ENCODE peak calls at places on chromosomes 1 and 21, in seven cellular contexts. M is HEK293T, H is NCI-H1930, S is H54, X is GM06990, Q is activated T-cell treated with anti-CD3 and anti-CD28 coated beads for 1 hour, T is GM04504. E is an unnamed sample.

GRCh38 chr1:86207323-86207722 is 50.8 kb upstream of the COL24A1 start:
- DNase-seq in Q (no peak), X (no peak), H (no peak), S (peak; percentile 56), T (peak; percentile 53), M (no peak), E (no peak)

GRCh38 chr1:3636531-3636930 is 11.7 kb downstream of the TPRG1L start:
- DNase-seq in H (no peak), T (no peak), Q (no peak), M (no peak), X (no peak), S (no peak), E (no peak)

GRCh38 chr1:153790282-153790995 is 15.2 kb downstream of the SLC27A3 start:
- DNase-seq in T (peak; percentile 62), S (no peak), H (no peak), Q (no peak), M (no peak), X (no peak), E (no peak)

GRCh38 chr1:85496881-85497582 is 32.1 kb upstream of the DDAH1 start:
- DNase-seq in H (no peak), S (no peak), X (no peak), T (no peak), M (no peak), Q (no peak), E (no peak)

GRCh38 chr1:236155399-236155767 is 13.0 kb downstream of the GPR137B start:
- DNase-seq in Q (no peak), M (no peak), T (no peak), H (no peak), X (no peak), S (no peak), E (no peak)

GRCh38 chr21:32315511-32316362 is 17.1 kb downstream of the MRAP start:
- DNase-seq in Q (no peak), X (no peak), H (no peak), T (no peak), M (no peak), S (no peak), E (no peak)

GRCh38 chr1:207833381-207833780 is 77.5 kb downstream of the CD34 start:
- DNase-seq in Q (no peak), S (no peak), X (no peak), M (no peak), H (no peak), T (no peak), E (no peak)

GRCh38 chr1:172135923-172136610 is 284.4 kb upstream of the C1orf105 start:
- DNase-seq in T (no peak), X (no peak), M (no peak), S (no peak), H (no peak), Q (no peak), E (no peak)

GRCh38 chr1:205604059-205604458 is 27.8 kb downstream of the ELK4 start:
- DNase-seq in M (no peak), S (no peak), T (no peak), H (no peak), X (no peak), Q (no peak), E (no peak)

GRCh38 chr21:28688381-28688780 is 304.3 kb downstream of the LTN1 start:
- DNase-seq in S (no peak), H (no peak), Q (no peak), M (no peak), X (no peak), T (no peak), E (no peak)

GRCh38 chr1:216686860-216687545 is 36.2 kb downstream of the ESRRG start:
- DNase-seq in Q (no peak), T (no peak), S (no peak), X (no peak), H (no peak), M (peak; percentile 19), E (peak; percentile 23)

GRCh38 chr1:30929135-30929889 is 20.8 kb upstream of the SDC3 start:
- DNase-seq in H (peak; percentile 37), Q (peak; percentile 32), X (no peak), T (no peak), M (peak; percentile 85), S (no peak), E (no peak)

GRCh38 chr21:41665766-41666595 is 100.9 kb downstream of the RIPK4 start:
- DNase-seq in S (no peak), H (no peak), X (no peak), T (no peak), M (no peak), Q (no peak), E (no peak)

GRCh38 chr1:43034778-43035177 is 76.1 kb upstream of the SLC2A1 start:
- DNase-seq in S (no peak), X (no peak), T (no peak), H (no peak), Q (no peak), M (no peak), E (no peak)

GRCh38 chr1:240577095-240577494 is 34.9 kb downstream of the GREM2 start:
- DNase-seq in X (no peak), S (no peak), H (no peak), T (no peak), Q (no peak), M (no peak), E (no peak)

GRCh38 chr1:3670823-3671251 is 18.5 kb downstream of the TP73 start:
- DNase-seq in T (no peak), X (no peak), M (no peak), S (no peak), H (no peak), Q (no peak), E (no peak)

GRCh38 chr1:231937013-231937754 is 310.6 kb downstream of the DISC1 start:
- DNase-seq in X (no peak), T (no peak), Q (no peak), S (no peak), H (no peak), M (no peak), E (no peak)

GRCh38 chr1:5770981-5771765 is 221.1 kb downstream of the NPHP4 start:
- DNase-seq in T (no peak), M (no peak), H (no peak), X (no peak), Q (no peak), S (no peak), E (peak; percentile 47)

GRCh38 chr1:13754510-13755103 is 54.6 kb downstream of the PRDM2 start:
- DNase-seq in X (no peak), H (no peak), Q (no peak), S (no peak), M (no peak), T (no peak), E (no peak)

GRCh38 chr1:13699936-13700520 is at the start of gene PRDM2:
- DNase-seq in T (no peak), Q (peak; percentile 46), S (no peak), X (peak; percentile 81), H (peak; percentile 31), M (peak; percentile 58), E (peak; percentile 27)

GRCh38 chr1:243268284-243268653 is 12.4 kb downstream of the SDCCAG8 start:
- DNase-seq in T (no peak), M (no peak), X (no peak), Q (no peak), H (no peak), S (no peak), E (no peak)

GRCh38 chr21:25080706-25081495 is 526.4 kb downstream of the MRPL39 start:
- DNase-seq in Q (no peak), X (no peak), T (peak; percentile 10), H (no peak), M (no peak), S (no peak), E (no peak)